ENCODE peak calls at places on chromosomes 4 and X, in five cellular contexts. P, F, B, V and Q are unnamed samples.

GRCh38 chrX:42996861-42997260 is 218.9 kb upstream of the PPP1R2C start:
- DNase-seq in P (no peak), F (no peak), B (no peak), V (no peak), Q (no peak)

GRCh38 chr4:112073201-112073600 is 72.1 kb upstream of the FAM241A start:
- DNase-seq in P (no peak), V (no peak), B (no peak), F (no peak), Q (no peak)

GRCh38 chrX:150508461-150509367 is 59.7 kb upstream of the MTM1 start:
- DNase-seq in V (no peak), F (no peak), P (no peak), B (peak), Q (peak)

GRCh38 chr4:113141901-113142346 is 92.5 kb downstream of the ANK2 start:
- DNase-seq in B (no peak), P (no peak), V (no peak), F (peak), Q (peak)

GRCh38 chr4:118757761-118758213 is 72.6 kb downstream of the METTL14 start:
- DNase-seq in V (peak), B (no peak), F (peak), P (no peak), Q (no peak)

GRCh38 chrX:101478366-101478765 is 6.9 kb upstream of the ARMCX4 start:
- DNase-seq in V (no peak), F (no peak), B (no peak), P (no peak), Q (no peak)

GRCh38 chr4:56181140-56181950 is 205.9 kb downstream of the AASDH start:
- DNase-seq in V (no peak), F (no peak), P (peak), B (no peak), Q (no peak)

GRCh38 chr4:3021127-3021526 is 53.2 kb downstream of the HTT-AS start:
- DNase-seq in F (no peak), B (no peak), V (no peak), P (no peak), Q (no peak)

GRCh38 chrX:35890699-35891098 is 28.8 kb upstream of the CFAP47 start:
- DNase-seq in P (peak), F (peak), V (peak), B (no peak), Q (peak)

GRCh38 chr4:79906306-79906705 is 166.7 kb downstream of the ANTXR2 start:
- DNase-seq in P (no peak), V (no peak), B (no peak), F (no peak), Q (no peak)